ENCODE peak calls at places on chromosomes 2 and 18, in seven cellular contexts. A is cardiac muscle cell, I is heart right ventricle, L is GM23248, M is SK-N-SH, U is H9, B is T-helper 17 cell. O is an unnamed sample.
A peak's percentile ranks its signal among the peaks of the same experiment; 100 is the strongest.

GRCh38 chr2:71154798-71155197 is 24.4 kb downstream of the MPHOSPH10 start:
- DNase-seq in A (no peak), I (no peak), L (peak; percentile 14), M (no peak), U (peak; percentile 77), B (no peak), O (no peak)

GRCh38 chr2:52264488-52264887 is 1232.6 kb upstream of the NRXN1 start:
- DNase-seq in A (no peak), I (no peak), L (no peak), M (no peak), U (peak; percentile 37), B (no peak), O (no peak)

GRCh38 chr2:128309341-128310093 is 9.2 kb downstream of the HS6ST1 start:
- DNase-seq in A (peak; percentile 41), I (peak; percentile 43), L (no peak), M (peak; percentile 77), U (peak; percentile 25), B (peak; percentile 4), O (peak; percentile 80)

GRCh38 chr18:79952457-79952995 is 1.1 kb upstream of the SLC66A2 start:
- DNase-seq in A (no peak), I (peak; percentile 35), L (no peak), M (no peak), U (no peak), B (no peak), O (peak; percentile 56)

GRCh38 chr2:128734521-128735295 is 416.0 kb upstream of the HS6ST1 start:
- DNase-seq in A (no peak), I (no peak), L (no peak), M (peak; percentile 30), U (peak; percentile 67), B (no peak), O (peak; percentile 37)

GRCh38 chr2:201930831-201931230 is 102.8 kb upstream of the FZD7 start:
- DNase-seq in A (no peak), I (no peak), L (no peak), M (no peak), U (no peak), B (no peak), O (no peak)

GRCh38 chr2:61343141-61343540 is 127.7 kb downstream of the USP34 start:
- DNase-seq in A (no peak), I (no peak), L (no peak), M (no peak), U (no peak), B (no peak), O (no peak)

GRCh38 chr2:197010200-197011020 is 83.9 kb upstream of the PGAP1 start:
- DNase-seq in A (no peak), I (no peak), L (no peak), M (no peak), U (no peak), B (no peak), O (no peak)

GRCh38 chr2:23425338-23425871 is 40.4 kb downstream of the KLHL29 start:
- DNase-seq in A (no peak), I (no peak), L (no peak), M (no peak), U (peak; percentile 42), B (no peak), O (no peak)

GRCh38 chr2:3460831-3461544 is 58.3 kb downstream of the ADI1 start:
- DNase-seq in A (no peak), I (peak; percentile 55), L (no peak), M (no peak), U (peak; percentile 27), B (no peak), O (peak; percentile 78)

GRCh38 chr2:3007135-3007534 is 370.5 kb downstream of the EIPR1 start:
- DNase-seq in A (no peak), I (no peak), L (no peak), M (no peak), U (no peak), B (no peak), O (no peak)

GRCh38 chr2:101781326-101781725 is 83.8 kb downstream of the MAP4K4 start:
- DNase-seq in A (no peak), I (no peak), L (no peak), M (no peak), U (no peak), B (no peak), O (no peak)

GRCh38 chr2:225317191-225317590 is 82.3 kb upstream of the NYAP2 start:
- DNase-seq in A (no peak), I (no peak), L (no peak), M (no peak), U (no peak), B (no peak), O (no peak)

GRCh38 chr2:39732492-39732891 is 46.6 kb downstream of the THUMPD2 start:
- DNase-seq in A (no peak), I (no peak), L (peak; percentile 11), M (no peak), U (no peak), B (no peak), O (no peak)

GRCh38 chr2:173656086-173656485 is 301.4 kb downstream of the CDCA7 start:
- DNase-seq in A (no peak), I (no peak), L (no peak), M (no peak), U (no peak), B (no peak), O (no peak)

GRCh38 chr2:69260666-69261065 is 126.4 kb downstream of the GFPT1 start:
- DNase-seq in A (no peak), I (no peak), L (peak; percentile 29), M (no peak), U (no peak), B (no peak), O (no peak)
- H3K9me3 ChIP-seq in A (no peaks in the 10 kb centered on the region), I (peaks cover 36% of the 10 kb centered on the region), L (no peaks in the 10 kb centered on the region), M (no peaks in the 10 kb centered on the region), U (peaks cover 20% of the 10 kb centered on the region), B (peaks cover 10% of the 10 kb centered on the region), O (peaks cover 15% of the 10 kb centered on the region)

GRCh38 chr2:239444626-239445625 is 44.1 kb upstream of the HDAC4 start:
- DNase-seq in A (no peak), I (no peak), L (peak; percentile 66), M (no peak), U (no peak), B (no peak), O (no peak)

GRCh38 chr2:239443666-239444567 is 43.1 kb upstream of the HDAC4 start:
- DNase-seq in A (no peak), I (no peak), L (peak; percentile 70), M (no peak), U (no peak), B (no peak), O (no peak)

GRCh38 chr2:239441724-239442123 is 40.9 kb upstream of the HDAC4 start:
- DNase-seq in A (no peak), I (no peak), L (no peak), M (no peak), U (no peak), B (no peak), O (no peak)

GRCh38 chr2:239442192-239442591 is 41.4 kb upstream of the HDAC4 start:
- DNase-seq in A (no peak), I (no peak), L (no peak), M (no peak), U (no peak), B (no peak), O (no peak)

GRCh38 chr2:239443102-239443620 is 42.3 kb upstream of the HDAC4 start:
- DNase-seq in A (no peak), I (no peak), L (no peak), M (no peak), U (no peak), B (no peak), O (no peak)
- H3K9me3 ChIP-seq in A (no peaks in the 10 kb centered on the region), I (no peaks in the 10 kb centered on the region), L (no peaks in the 10 kb centered on the region), M (no peaks in the 10 kb centered on the region), U (no peaks in the 10 kb centered on the region), B (no peaks in the 10 kb centered on the region), O (no peaks in the 10 kb centered on the region)

GRCh38 chr2:27236626-27237025 is 19.5 kb downstream of the CAD start:
- DNase-seq in A (no peak), I (no peak), L (no peak), M (no peak), U (no peak), B (no peak), O (peak; percentile 4)

GRCh38 chr2:27238976-27239375 is 21.8 kb downstream of the CAD start:
- DNase-seq in A (no peak), I (no peak), L (no peak), M (no peak), U (no peak), B (no peak), O (peak; percentile 23)

GRCh38 chr2:27233341-27233740 is 16.2 kb downstream of the CAD start:
- DNase-seq in A (no peak), I (no peak), L (no peak), M (no peak), U (no peak), B (no peak), O (no peak)

GRCh38 chr2:27237341-27237945 is 20.3 kb downstream of the CAD start:
- DNase-seq in A (no peak), I (no peak), L (no peak), M (no peak), U (no peak), B (no peak), O (peak; percentile 41)

GRCh38 chr2:27236136-27236535 is 19.0 kb downstream of the CAD start:
- DNase-seq in A (no peak), I (no peak), L (no peak), M (no peak), U (no peak), B (no peak), O (no peak)
- H3K9me3 ChIP-seq in A (no peaks in the 10 kb centered on the region), I (no peaks in the 10 kb centered on the region), L (no peaks in the 10 kb centered on the region), M (no peaks in the 10 kb centered on the region), U (no peaks in the 10 kb centered on the region), B (no peaks in the 10 kb centered on the region), O (no peaks in the 10 kb centered on the region)

GRCh38 chr2:234694244-234695013 is 197.5 kb upstream of the ARL4C start:
- DNase-seq in A (no peak), I (no peak), L (peak; percentile 79), M (no peak), U (no peak), B (no peak), O (no peak)

GRCh38 chr2:234691226-234691600 is 194.3 kb upstream of the ARL4C start:
- DNase-seq in A (no peak), I (no peak), L (no peak), M (peak; percentile 30), U (no peak), B (no peak), O (no peak)

GRCh38 chr2:234699456-234699855 is 202.6 kb upstream of the ARL4C start:
- DNase-seq in A (no peak), I (no peak), L (no peak), M (no peak), U (no peak), B (no peak), O (no peak)

GRCh38 chr2:234691968-234692955 is 195.4 kb upstream of the ARL4C start:
- DNase-seq in A (no peak), I (no peak), L (no peak), M (no peak), U (no peak), B (no peak), O (no peak)

DNA sequence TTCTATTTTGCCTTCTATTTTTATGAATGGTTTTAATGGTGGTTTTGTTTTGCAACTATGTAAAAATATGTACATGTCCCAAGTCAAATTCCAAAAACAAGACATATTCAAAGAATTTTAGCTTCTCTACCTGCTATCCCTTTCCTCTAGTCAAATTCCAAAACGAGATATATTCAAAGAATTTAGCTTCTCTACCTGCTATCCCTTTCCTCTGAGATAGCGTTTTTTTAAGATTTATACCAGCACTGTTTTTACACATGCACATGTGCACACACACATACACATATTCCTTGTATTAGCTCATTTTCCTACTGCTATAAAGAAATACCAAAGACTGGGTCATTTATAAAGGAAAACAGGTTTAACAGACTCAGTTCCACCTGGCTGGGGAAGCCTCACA is 199.1 kb upstream of the ARL4C start:
- DNase-seq in A (no peak), I (no peak), L (no peak), M (no peak), U (no peak), B (no peak), O (no peak)
- H3K9me3 ChIP-seq in A (no peaks in the 10 kb centered on the region), I (peaks cover 36% of the 10 kb centered on the region), L (no peaks in the 10 kb centered on the region), M (no peaks in the 10 kb centered on the region), U (peaks cover 32% of the 10 kb centered on the region), B (no peaks in the 10 kb centered on the region), O (no peaks in the 10 kb centered on the region)